ENCODE peak calls at places on chromosomes 6 and 20, in ten cellular contexts. N, B, C, E, K, W, U, Q, X and I are unnamed samples.

GRCh38 chr6:24844903-24845302 is 46.2 kb upstream of the ARMH2 start:
- DNase-seq in N (no peak), B (no peak), C (no peak), E (no peak), K (no peak), W (no peak), U (no peak), Q (no peak), X (no peak), I (no peak)

GRCh38 chr6:101226677-101227135 is 166.8 kb upstream of the GRIK2 start:
- DNase-seq in N (no peak), B (peak; percentile 26), C (peak; percentile 58), E (peak; percentile 0), K (no peak), W (no peak), U (no peak), Q (no peak), X (peak; percentile 67), I (no peak)

GRCh38 chr6:37433657-37434271 is 743 bp downstream of the CMTR1 start:
- DNase-seq in N (no peak), B (peak; percentile 63), C (peak; percentile 21), E (no peak), K (no peak), W (peak; percentile 16), U (no peak), Q (no peak), X (no peak), I (no peak)

GRCh38 chr6:144415835-144416237 is 130.7 kb downstream of the UTRN start:
- DNase-seq in N (no peak), B (no peak), C (peak; percentile 57), E (peak; percentile 94), K (no peak), W (no peak), U (no peak), Q (no peak), X (no peak), I (no peak)

GRCh38 chr6:32092760-32093497 is 16.2 kb downstream of the TNXB start:
- DNase-seq in N (no peak), B (no peak), C (peak; percentile 88), E (no peak), K (no peak), W (no peak), U (peak; percentile 61), Q (no peak), X (no peak), I (no peak)

GRCh38 chr6:47405273-47405672 is 72.3 kb upstream of the CD2AP start:
- DNase-seq in N (no peak), B (no peak), C (no peak), E (no peak), K (peak; percentile 90), W (no peak), U (no peak), Q (no peak), X (no peak), I (no peak)

GRCh38 chr20:3115190-3116107 is 30.9 kb upstream of the AVP start:
- DNase-seq in N (no peak), B (peak; percentile 27), C (peak; percentile 69), E (peak; percentile 20), K (no peak), W (no peak), U (peak; percentile 27), Q (peak; percentile 15), X (no peak), I (no peak)

GRCh38 chr20:59013959-59014608 is 5.1 kb upstream of the TUBB1 start:
- DNase-seq in N (no peak), B (peak; percentile 40), C (peak; percentile 18), E (peak; percentile 70), K (no peak), W (no peak), U (no peak), Q (no peak), X (peak; percentile 65), I (no peak)

DNA sequence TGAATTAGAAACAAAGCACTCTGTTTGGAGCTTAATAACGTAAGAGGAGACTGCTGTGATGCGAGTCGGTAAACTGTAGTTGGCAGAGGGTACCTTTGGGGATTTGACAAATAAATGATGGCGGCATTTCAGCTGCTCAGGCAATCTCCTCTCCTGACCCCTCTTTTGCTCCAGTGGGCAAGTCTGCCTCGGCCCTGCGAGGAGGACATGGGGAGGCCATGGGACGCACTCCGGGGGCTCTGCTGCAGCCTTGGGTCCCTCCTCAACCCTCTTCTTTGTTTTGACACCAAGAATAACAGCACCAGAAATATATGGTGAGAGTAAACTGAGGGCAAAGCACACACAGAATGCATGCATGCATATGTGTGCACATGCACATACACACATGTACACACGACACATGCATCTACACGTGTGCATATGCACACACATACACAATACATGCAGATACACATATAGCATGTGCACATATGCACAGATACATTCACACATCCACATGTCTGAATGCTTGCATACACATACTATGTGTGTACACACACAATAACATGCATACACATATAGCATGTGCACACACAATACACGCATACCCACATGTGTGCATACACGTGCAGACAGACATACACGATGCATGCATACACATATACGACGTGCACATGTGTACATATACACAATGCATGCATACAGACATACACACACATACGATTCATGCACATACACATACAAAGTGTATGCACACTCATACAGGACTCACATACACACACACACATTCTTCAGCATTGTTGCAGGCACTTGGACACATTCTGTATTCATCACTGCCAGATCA is 24.4 kb upstream of the IRF4 start:
- DNase-seq in N (no peak), B (no peak), C (no peak), E (no peak), K (no peak), W (no peak), U (no peak), Q (no peak), X (no peak), I (no peak)
- H3K4me1 ChIP-seq in N (no peaks in the 10 kb centered on the region), B (no peaks in the 10 kb centered on the region), C (no peaks in the 10 kb centered on the region), E (no peaks in the 10 kb centered on the region), K (no peaks in the 10 kb centered on the region), W (no peaks in the 10 kb centered on the region), U (no peaks in the 10 kb centered on the region), Q (no peaks in the 10 kb centered on the region), X (peaks cover under 1% of the 10 kb centered on the region), I (no peaks in the 10 kb centered on the region)

GRCh38 chr6:137829641-137830083 is 37.4 kb upstream of the TNFAIP3 start:
- DNase-seq in N (no peak), B (no peak), C (peak; percentile 50), E (peak; percentile 60), K (no peak), W (no peak), U (no peak), Q (no peak), X (no peak), I (no peak)

GRCh38 chr6:137827411-137827940 is 39.6 kb upstream of the TNFAIP3 start:
- DNase-seq in N (no peak), B (no peak), C (no peak), E (no peak), K (no peak), W (no peak), U (no peak), Q (no peak), X (no peak), I (no peak)

GRCh38 chr6:137824502-137824879 is 42.6 kb upstream of the TNFAIP3 start:
- DNase-seq in N (no peak), B (no peak), C (no peak), E (no peak), K (no peak), W (no peak), U (no peak), Q (no peak), X (no peak), I (no peak)

GRCh38 chr6:137830562-137830961 is 36.5 kb upstream of the TNFAIP3 start:
- DNase-seq in N (no peak), B (no peak), C (no peak), E (peak; percentile 45), K (no peak), W (no peak), U (no peak), Q (no peak), X (no peak), I (no peak)

DNA sequence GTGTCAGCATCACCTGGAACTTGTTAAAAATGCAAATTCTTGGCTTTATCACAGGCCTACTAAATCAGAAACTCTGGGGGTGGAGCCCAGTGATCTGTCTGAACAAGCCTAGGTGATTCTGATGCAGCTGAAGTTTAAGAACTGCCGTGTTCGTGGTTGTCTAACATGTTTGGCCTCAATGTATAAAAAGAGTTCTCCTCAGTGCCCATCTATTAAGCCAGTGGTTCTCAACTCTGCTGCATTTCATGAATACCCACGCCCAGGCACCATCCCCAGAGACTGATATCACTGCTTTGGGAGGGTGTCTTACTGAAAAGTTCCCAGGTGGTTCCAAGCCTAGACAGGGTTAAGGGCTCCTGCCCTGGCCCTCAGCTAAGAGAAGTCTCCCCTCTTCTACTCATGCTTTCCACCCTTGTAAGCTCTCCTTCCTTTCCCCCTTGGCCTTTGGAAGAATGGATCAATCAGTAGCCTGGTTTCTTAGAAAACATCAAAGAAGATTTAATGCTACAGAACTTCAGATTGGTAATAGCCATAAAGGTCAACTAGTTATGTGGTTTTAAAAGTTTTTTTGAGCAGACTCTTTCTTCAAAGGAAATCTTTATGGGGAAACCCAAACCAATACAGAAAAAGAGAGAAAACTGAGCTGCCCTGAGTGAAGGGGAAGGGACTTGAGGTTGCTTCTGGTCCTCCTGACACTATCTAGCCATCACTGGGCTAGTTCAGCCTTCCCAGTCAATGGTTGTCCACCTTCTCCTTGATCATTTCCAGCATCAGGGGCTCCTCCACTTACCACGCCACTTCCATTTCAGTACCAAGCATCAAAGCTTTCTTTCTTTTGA is 38.9 kb upstream of the TNFAIP3 start:
- DNase-seq in N (no peak), B (no peak), C (no peak), E (no peak), K (no peak), W (no peak), U (no peak), Q (no peak), X (no peak), I (no peak)
- H3K27ac ChIP-seq in N (no peak overlapping the region), B (peak overlapping the region; percentile 17), C (no peak overlapping the region), E (no peak overlapping the region), K (no peak overlapping the region), W (no peak overlapping the region), U (no peak overlapping the region), Q (no peak overlapping the region), X (no peak overlapping the region), I (no peak overlapping the region)

DNA sequence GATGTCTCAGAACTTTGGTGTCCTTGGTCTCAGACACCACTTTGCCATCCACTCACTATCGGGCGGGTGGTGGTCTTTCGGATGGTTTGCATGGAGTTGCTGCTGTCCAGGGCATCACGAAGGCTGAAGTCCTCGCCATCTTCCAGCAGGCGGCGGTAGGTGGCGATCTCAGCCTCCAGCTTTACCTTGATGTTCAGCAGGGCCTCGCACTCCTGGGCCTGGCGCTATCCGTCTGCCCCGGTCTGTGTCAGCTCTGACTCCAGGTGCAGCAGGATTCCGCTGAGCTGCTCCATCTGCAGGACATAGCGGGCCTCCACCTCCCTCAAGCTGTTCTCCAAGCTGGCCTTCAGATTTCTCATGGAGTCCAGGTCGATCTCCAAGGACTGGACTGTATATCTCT is 36.0 kb downstream of the ZNF311 start:
- DNase-seq in N (no peak), B (no peak), C (no peak), E (no peak), K (no peak), W (no peak), U (no peak), Q (no peak), X (no peak), I (no peak)
- TF ChIP-seq CTCF in N (no peak), B (peak; percentile 12), C (no peak), E (no peak), K (no peak), W (no peak), U (no peak), Q (no peak), X (no peak), I (no peak)

DNA sequence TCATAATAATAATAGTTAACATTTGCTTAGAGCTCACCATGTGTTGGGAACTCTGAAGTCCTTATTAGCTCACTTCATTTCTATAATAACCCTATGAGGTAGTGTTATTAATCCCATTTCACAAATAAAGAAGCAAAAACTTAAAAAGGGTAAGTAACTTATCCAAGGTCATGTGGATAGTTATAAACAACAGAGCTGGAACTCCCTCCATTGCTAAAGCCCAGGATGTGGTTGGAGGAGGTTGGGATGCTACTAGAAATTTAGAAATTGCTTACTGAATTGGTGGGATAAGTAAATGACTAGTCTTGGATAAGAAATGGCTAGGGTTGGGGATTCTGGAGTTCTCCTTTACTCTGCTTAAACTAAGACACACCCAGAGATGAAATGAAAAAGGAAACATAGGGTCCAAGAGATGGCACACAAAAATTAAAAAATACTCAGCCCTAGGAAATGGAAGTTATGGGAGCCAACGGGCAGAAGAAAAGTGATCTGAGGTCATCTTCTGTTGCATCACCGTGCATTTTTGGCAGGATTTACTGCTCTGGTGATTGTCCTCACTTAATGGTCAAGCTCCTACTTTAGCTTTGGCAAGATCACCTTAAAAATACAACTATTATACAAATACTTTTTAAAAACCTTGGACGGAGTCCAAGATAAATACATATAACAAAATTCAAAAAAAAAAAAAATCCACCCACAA is 7.7 kb upstream of the CLIC5 start:
- DNase-seq in N (no peak), B (no peak), C (peak; percentile 61), E (peak; percentile 22), K (no peak), W (no peak), U (peak; percentile 31), Q (no peak), X (no peak), I (no peak)
- H3K4me1 ChIP-seq in N (no peaks in the 10 kb centered on the region), B (no peaks in the 10 kb centered on the region), C (no peaks in the 10 kb centered on the region), E (no peaks in the 10 kb centered on the region), K (peaks cover 9% of the 10 kb centered on the region), W (peaks cover 13% of the 10 kb centered on the region), U (no peaks in the 10 kb centered on the region), Q (no peaks in the 10 kb centered on the region), X (no peaks in the 10 kb centered on the region), I (no peaks in the 10 kb centered on the region)